ENCODE peak calls at places on chromosomes 12 and 14, in six cellular contexts. M is GM23248, G is PC-3, P is neural progenitor cell, B is MM.1S, F is SK-N-SH. C is an unnamed sample.

GRCh38 chr14:104263671-104264358 is 125.4 kb downstream of the KIF26A start:
- DNase-seq in M (no peak), G (no peak), P (no peak), B (no peak), F (no peak), C (no peak)

GRCh38 chr12:118480235-118480634 is 103.9 kb downstream of the SUDS3 start:
- DNase-seq in M (no peak), G (no peak), P (no peak), B (no peak), F (no peak), C (no peak)

GRCh38 chr14:55749201-55749812 is 169.3 kb downstream of the KTN1 start:
- DNase-seq in M (peak), G (peak), P (peak), B (no peak), F (no peak), C (no peak)

GRCh38 chr12:121767525-121768016 is 25.9 kb downstream of the RHOF start:
- DNase-seq in M (peak), G (no peak), P (no peak), B (no peak), F (peak), C (no peak)

GRCh38 chr12:71756054-71756675 is 1.5 kb downstream of the RAB21 start:
- DNase-seq in M (peak), G (peak), P (no peak), B (no peak), F (no peak), C (no peak)

GRCh38 chr12:80100566-80100965 is 1.2 kb downstream of the OTOGL start:
- DNase-seq in M (peak), G (peak), P (no peak), B (no peak), F (no peak), C (no peak)

GRCh38 chr12:109433618-109434017 is 43.5 kb downstream of the KCTD10 start:
- DNase-seq in M (peak), G (no peak), P (peak), B (no peak), F (peak), C (no peak)

GRCh38 chr12:105922670-105923102 is 216.1 kb downstream of the NUAK1 start:
- DNase-seq in M (peak), G (peak), P (no peak), B (no peak), F (no peak), C (no peak)

GRCh38 chr14:71321556-71322315 is 414.5 kb downstream of the PCNX1 start:
- DNase-seq in M (peak), G (peak), P (peak), B (no peak), F (no peak), C (peak)

GRCh38 chr12:11624126-11624525 is 25.3 kb upstream of the ETV6 start:
- DNase-seq in M (no peak), G (no peak), P (no peak), B (no peak), F (no peak), C (no peak)

GRCh38 chr12:114655934-114656697 is 27.9 kb downstream of the TBX3 start:
- DNase-seq in M (no peak), G (peak), P (no peak), B (no peak), F (no peak), C (peak)

GRCh38 chr14:74292061-74292460 is 10.7 kb downstream of the ABCD4 start:
- DNase-seq in M (no peak), G (no peak), P (no peak), B (no peak), F (no peak), C (no peak)

GRCh38 chr12:128316981-128317526 is 50.1 kb downstream of the TMEM132C start:
- DNase-seq in M (no peak), G (no peak), P (no peak), B (no peak), F (no peak), C (no peak)

GRCh38 chr12:27631365-27631764 is 64.9 kb upstream of the REP15 start:
- DNase-seq in M (no peak), G (no peak), P (no peak), B (no peak), F (no peak), C (no peak)

GRCh38 chr12:83106873-83107272 is 420.2 kb downstream of the TMTC2 start:
- DNase-seq in M (no peak), G (peak), P (no peak), B (no peak), F (no peak), C (no peak)

GRCh38 chr12:104929926-104930325 is 28.2 kb downstream of the SLC41A2 start:
- DNase-seq in M (peak), G (no peak), P (no peak), B (no peak), F (no peak), C (no peak)

GRCh38 chr14:20760950-20761349 is 7.3 kb upstream of the EDDM3B start:
- DNase-seq in M (no peak), G (peak), P (no peak), B (no peak), F (no peak), C (no peak)

GRCh38 chr14:90398315-90398811 is 1.5 kb downstream of the CALM1 start:
- DNase-seq in M (peak), G (peak), P (peak), B (peak), F (peak), C (no peak)

GRCh38 chr12:108826807-108827721 is 30.3 kb downstream of the SSH1 start:
- DNase-seq in M (peak), G (no peak), P (no peak), B (no peak), F (peak), C (no peak)

GRCh38 chr14:92850492-92850891 is 56.4 kb downstream of the GOLGA5 start:
- DNase-seq in M (peak), G (no peak), P (no peak), B (peak), F (no peak), C (no peak)

GRCh38 chr14:68975667-68976066 is 3.4 kb downstream of the ACTN1 start:
- DNase-seq in M (peak), G (no peak), P (no peak), B (no peak), F (no peak), C (no peak)

GRCh38 chr12:126704609-126705008 is 1562.4 kb upstream of the TMEM132C start:
- DNase-seq in M (no peak), G (peak), P (no peak), B (no peak), F (no peak), C (no peak)

GRCh38 chr12:22919883-22920282 is 294.9 kb downstream of the ETNK1 start:
- DNase-seq in M (no peak), G (no peak), P (no peak), B (no peak), F (no peak), C (no peak)

GRCh38 chr12:57216014-57216891 is at the start of gene NXPH4:
- DNase-seq in M (peak), G (peak), P (peak), B (peak), F (peak), C (no peak)

GRCh38 chr12:52190860-52191729 is 719 bp downstream of the KRT80 start:
- DNase-seq in M (peak), G (peak), P (no peak), B (no peak), F (no peak), C (no peak)

GRCh38 chr14:55077155-55077554 is 25.7 kb downstream of the MAPK1IP1L start:
- DNase-seq in M (peak), G (peak), P (no peak), B (no peak), F (no peak), C (peak)

GRCh38 chr12:91817512-91817911 is 328.1 kb downstream of the BTG1 start:
- DNase-seq in M (no peak), G (peak), P (no peak), B (no peak), F (no peak), C (no peak)

GRCh38 chr12:94618995-94619695 is 31.2 kb downstream of the TMCC3 start:
- DNase-seq in M (peak), G (peak), P (no peak), B (no peak), F (no peak), C (peak)

DNA sequence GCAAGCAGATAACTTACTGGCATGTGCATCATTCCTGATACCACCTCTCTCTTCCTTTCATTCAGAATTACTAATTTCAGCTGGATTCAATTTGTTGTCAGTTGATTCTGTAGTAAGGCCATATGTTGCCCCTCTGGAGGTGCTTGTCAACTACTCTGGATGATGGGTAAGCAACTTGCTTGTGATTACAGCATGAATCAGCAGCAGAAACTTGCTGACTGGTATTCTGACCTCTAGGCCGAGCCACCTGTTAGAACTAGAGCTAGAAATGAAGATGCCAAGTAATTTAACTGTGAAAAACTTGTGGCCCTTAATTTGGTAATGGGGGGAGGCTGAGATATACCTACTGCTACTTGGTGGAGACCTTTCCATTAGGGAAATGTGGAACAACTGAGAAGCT is 5.1 kb downstream of the RNF10 start:
- DNase-seq in M (peak), G (peak), P (no peak), B (peak), F (peak), C (no peak)
- TF ChIP-seq EZH2phosphoT487 in M (no peak), G (no peak), P (no peak), B (no peak), F (no peak), C (no peak)

GRCh38 chr14:76828339-76829015 is 2.3 kb downstream of the LRRC74A start:
- DNase-seq in M (no peak), G (no peak), P (no peak), B (no peak), F (no peak), C (no peak)
- H3K9ac ChIP-seq in M (peak), G (no peak), P (no peak), B (no peak), F (no peak), C (no peak)

GRCh38 chr14:88995437-88996198 is 171.2 kb downstream of the TTC8 start:
- DNase-seq in M (peak), G (peak), P (no peak), B (no peak), F (no peak), C (no peak)
- TF ChIP-seq EZH2phosphoT487 in M (no peak), G (no peak), P (no peak), B (no peak), F (no peak), C (no peak)

GRCh38 chr12:117067638-117068037 is 31.6 kb downstream of the TESC start:
- DNase-seq in M (no peak), G (no peak), P (no peak), B (no peak), F (no peak), C (no peak)
- H3K9ac ChIP-seq in M (no peak), G (no peak), P (no peak), B (no peak), F (no peak), C (no peak)

DNA sequence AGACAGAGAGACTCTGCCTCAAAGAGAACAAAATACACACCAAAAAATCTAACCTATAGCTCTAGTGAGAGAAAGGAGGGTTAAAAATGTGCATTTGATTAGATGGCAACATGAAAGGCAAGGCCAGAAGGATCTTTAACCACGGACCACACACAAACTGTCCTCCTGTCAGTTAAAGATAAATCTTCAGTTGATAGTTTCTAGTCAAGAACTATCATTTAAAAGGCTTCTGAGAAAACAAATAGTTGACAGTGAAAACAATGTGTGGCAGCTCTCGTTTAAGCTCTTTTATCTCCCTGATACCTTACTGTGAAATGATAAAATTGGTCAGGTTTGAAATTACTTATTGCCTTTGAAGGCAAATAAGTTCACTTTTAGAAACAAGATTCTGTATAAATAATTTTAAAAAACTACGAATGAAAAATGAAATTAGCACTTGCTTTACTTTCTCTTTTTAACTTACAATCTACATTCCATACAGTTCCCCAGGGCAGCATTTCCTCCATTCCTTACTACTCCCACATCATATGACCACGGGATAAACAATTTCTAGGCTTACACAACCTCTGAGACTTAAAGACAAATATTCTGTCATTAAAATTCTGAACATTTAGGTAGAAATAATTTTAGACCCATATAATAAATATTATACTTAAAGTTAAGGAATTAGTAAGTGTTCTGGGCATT is 71.4 kb upstream of the GNPNAT1 start:
- DNase-seq in M (peak), G (no peak), P (no peak), B (no peak), F (no peak), C (no peak)
- TF ChIP-seq EZH2phosphoT487 in M (no peak), G (no peak), P (no peak), B (no peak), F (no peak), C (no peak)

GRCh38 chr12:132813443-132813842 is 15.2 kb downstream of the GOLGA3 start:
- DNase-seq in M (no peak), G (no peak), P (no peak), B (no peak), F (no peak), C (no peak)
- H3K9ac ChIP-seq in M (no peak), G (no peak), P (no peak), B (no peak), F (no peak), C (no peak)

DNA sequence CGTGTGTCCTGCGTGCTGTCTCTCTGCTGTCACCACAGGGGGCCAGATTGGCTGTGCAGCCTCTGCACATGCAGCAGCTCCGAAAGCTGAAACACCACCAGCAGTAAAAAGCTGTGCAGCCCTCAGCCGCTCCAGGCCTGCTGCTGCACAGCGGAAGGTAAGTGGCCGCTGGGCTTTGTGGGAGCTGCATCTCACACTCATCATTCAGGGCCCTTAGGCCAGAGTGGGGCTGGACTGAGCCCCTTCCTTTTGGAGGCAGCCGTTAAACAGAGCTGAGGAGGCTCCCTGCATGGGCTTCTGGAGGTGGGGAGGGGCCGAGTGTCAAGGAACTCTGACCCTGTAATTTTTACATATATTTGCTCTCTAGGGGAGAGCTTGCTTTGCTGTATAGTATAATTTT is 17.1 kb downstream of the DDX51 start:
- DNase-seq in M (no peak), G (no peak), P (no peak), B (no peak), F (no peak), C (no peak)
- TF ChIP-seq EZH2phosphoT487 in M (no peak), G (no peak), P (no peak), B (no peak), F (no peak), C (no peak)

DNA sequence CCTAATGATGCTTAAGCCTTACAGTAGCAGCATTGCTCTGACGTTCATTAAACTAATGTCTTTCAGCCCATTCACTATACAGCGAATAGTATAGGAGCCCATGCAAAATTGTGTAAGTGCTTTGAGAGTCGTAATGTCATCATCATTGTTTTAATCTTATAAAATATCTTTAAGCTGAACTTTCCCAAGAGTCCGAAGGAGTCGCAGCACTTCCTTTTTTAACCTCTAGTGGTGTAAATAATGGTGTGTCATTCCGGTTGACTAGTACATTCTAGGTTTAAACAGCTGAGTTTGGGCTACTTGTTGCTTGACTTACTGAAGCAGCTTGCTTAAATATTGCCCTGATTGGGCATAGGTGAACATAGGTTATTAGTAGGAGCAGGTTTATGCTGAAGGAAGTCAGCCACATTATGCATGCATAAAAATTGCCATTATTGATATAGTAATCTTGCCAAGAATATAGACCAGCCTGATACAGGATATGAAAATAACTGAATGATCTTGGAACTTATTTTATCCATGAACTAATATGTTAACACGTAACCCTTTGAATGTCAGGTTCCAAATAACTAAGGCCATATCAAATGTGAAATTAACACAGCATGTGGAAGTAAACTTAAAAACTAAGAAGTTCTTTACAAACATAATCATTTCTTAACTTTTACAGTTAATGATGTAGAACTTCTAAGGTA is 2.6 kb downstream of the WNK1 start:
- DNase-seq in M (peak), G (peak), P (peak), B (peak), F (peak), C (no peak)
- H3K9ac ChIP-seq in M (peak), G (peak), P (no peak), B (peak), F (peak), C (peak)

DNA sequence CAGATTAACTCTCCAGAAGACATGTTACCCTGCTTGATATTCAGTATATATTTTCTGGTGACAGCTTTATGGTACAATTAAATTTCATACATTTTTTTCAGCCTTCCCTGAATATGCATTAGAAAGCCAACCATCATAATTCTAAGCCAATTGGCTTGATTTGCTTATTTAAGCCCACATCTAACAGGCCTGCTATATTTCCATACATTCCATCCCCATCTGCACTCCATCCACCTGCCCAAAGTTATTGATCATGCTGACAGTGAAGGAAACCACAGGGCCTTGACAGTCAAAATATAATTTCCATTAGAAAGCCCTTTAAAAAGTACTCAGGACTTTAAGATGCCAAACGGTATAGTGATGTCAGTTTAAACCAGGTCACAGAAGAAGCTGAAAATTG is 164.3 kb downstream of the GXYLT1 start:
- DNase-seq in M (no peak), G (no peak), P (no peak), B (no peak), F (no peak), C (no peak)
- TF ChIP-seq EZH2phosphoT487 in M (no peak), G (no peak), P (no peak), B (no peak), F (no peak), C (no peak)

GRCh38 chr12:2291947-2292346 is 239.2 kb downstream of the CACNA1C start:
- DNase-seq in M (no peak), G (no peak), P (no peak), B (no peak), F (no peak), C (no peak)
- H3K9ac ChIP-seq in M (no peak), G (no peak), P (no peak), B (no peak), F (no peak), C (no peak)